ENCODE peak calls at places on chromosomes 12 and 14, in four cellular contexts. W is anterior cingulate cortex, D is caudate nucleus, A is testis. R is an unnamed sample.

GRCh38 chr12:40312982-40313576 is 88.3 kb downstream of the LRRK2 start:
- DNase-seq in A (no peak), D (no peak), W (no peak), R (no peak)

GRCh38 chr12:31557707-31558106 is 33.2 kb downstream of the DENND5B start:
- DNase-seq in A (no peak), D (no peak), W (no peak), R (no peak)

GRCh38 chr14:23638414-23639047 is 2.4 kb downstream of the DHRS2 start:
- DNase-seq in D (no peak), W (no peak), A (no peak), R (no peak)

GRCh38 chr12:24045816-24046257 is 96.4 kb upstream of the SOX5 start:
- DNase-seq in A (no peak), D (no peak), W (no peak), R (no peak)

GRCh38 chr14:44446965-44447364 is 60.1 kb downstream of the FSCB start:
- DNase-seq in W (no peak), D (no peak), A (no peak), R (no peak)

GRCh38 chr14:68998062-68998461 is 19.0 kb upstream of the ACTN1 start:
- DNase-seq in D (no peak), W (no peak), A (no peak), R (no peak)

GRCh38 chr12:112153900-112154234 is 28.5 kb downstream of the TRAFD1 start:
- DNase-seq in A (no peak), D (no peak), W (no peak), R (no peak)

GRCh38 chr14:67580336-67581230 is 19.5 kb downstream of the PIGH start:
- DNase-seq in D (no peak), W (no peak), A (no peak), R (no peak)

GRCh38 chr14:36510078-36510799 is 9.8 kb downstream of the NKX2-1 start:
- DNase-seq in W (no peak), D (no peak), A (no peak), R (no peak)

GRCh38 chr12:77835982-77836381 is 5.3 kb downstream of the NAV3 start:
- DNase-seq in A (no peak), W (no peak), D (no peak), R (no peak)

GRCh38 chr12:79685068-79685467 is 5.7 kb downstream of the PAWR start:
- DNase-seq in W (no peak), A (no peak), D (no peak), R (no peak)

GRCh38 chr12:72228424-72228823 is 43.7 kb upstream of the TRHDE start:
- DNase-seq in W (no peak), A (no peak), D (no peak), R (no peak)

GRCh38 chr12:50087995-50088394 is 2.9 kb downstream of the SMARCD1 start:
- DNase-seq in A (no peak), W (no peak), D (no peak), R (no peak)

GRCh38 chr14:75418779-75419768 is 8.7 kb upstream of the JDP2 start:
- DNase-seq in D (peak; percentile 21), W (no peak), A (peak; percentile 51), R (peak; percentile 13)

GRCh38 chr12:89918172-89918880 is 209.7 kb upstream of the ATP2B1 start:
- DNase-seq in W (no peak), A (no peak), D (no peak), R (no peak)

GRCh38 chr14:54256156-54256555 is 140.7 kb upstream of the CDKN3 start:
- DNase-seq in D (no peak), W (no peak), A (peak; percentile 54), R (no peak)

GRCh38 chr12:84842406-84843013 is 70.1 kb downstream of the SLC6A15 start:
- DNase-seq in W (no peak), A (peak; percentile 21), D (no peak), R (no peak)

GRCh38 chr14:73465833-73466532 is 7.6 kb upstream of the NUMB start:
- DNase-seq in A (no peak), D (no peak), W (no peak), R (no peak)

GRCh38 chr12:6701078-6701768 is 608 bp upstream of the PIANP start:
- DNase-seq in A (no peak), W (no peak), D (no peak), R (no peak)

GRCh38 chr12:92943482-92944250 is 14.6 kb upstream of the EEA1 start:
- DNase-seq in D (no peak), A (no peak), W (no peak), R (no peak)

GRCh38 chr12:24044973-24045703 is 95.7 kb upstream of the SOX5 start:
- DNase-seq in D (no peak), A (no peak), W (no peak), R (no peak)

GRCh38 chr12:11500222-11500860 is 105.0 kb upstream of the PRB2 start:
- DNase-seq in W (peak; percentile 65), D (peak; percentile 73), A (peak; percentile 91), R (peak; percentile 72)

GRCh38 chr12:14403711-14404164 is 38.3 kb downstream of the ATF7IP start:
- DNase-seq in D (no peak), A (no peak), W (no peak), R (no peak)

GRCh38 chr12:93180566-93180965 is 197.2 kb upstream of the NUDT4 start:
- DNase-seq in A (no peak), W (no peak), D (no peak), R (no peak)

R was measured in nucleus accumbens.